ENCODE peak calls at places on chromosome 3, in six cellular contexts. One of them, this sample, is unnamed.

GRCh38 chr3:72973031-72973723 is 23.4 kb upstream of the PPP4R2 start:
- DNase-seq in endothelial cell of umbilical vein: peak; percentile 24
- DNase-seq in suprapubic skin: no peak
- DNase-seq in H1: no peak
- DNase-seq in HCT116: no peak
- DNase-seq in K562: no peak
- DNase-seq in this sample: no peak

GRCh38 chr3:11629716-11630115 is 14.0 kb downstream of the VGLL4 start:
- DNase-seq in endothelial cell of umbilical vein: no peak
- DNase-seq in suprapubic skin: no peak
- DNase-seq in H1: no peak
- DNase-seq in HCT116: no peak
- DNase-seq in K562: no peak
- DNase-seq in this sample: no peak

GRCh38 chr3:129656659-129657247 is 50.3 kb upstream of the PLXND1 start:
- DNase-seq in endothelial cell of umbilical vein: peak; percentile 48
- DNase-seq in suprapubic skin: no peak
- DNase-seq in H1: no peak
- DNase-seq in HCT116: peak; percentile 47
- DNase-seq in K562: no peak
- DNase-seq in this sample: no peak

GRCh38 chr3:82354181-82354696 is 592.8 kb upstream of the GBE1 start:
- DNase-seq in endothelial cell of umbilical vein: no peak
- DNase-seq in suprapubic skin: no peak
- DNase-seq in H1: no peak
- DNase-seq in HCT116: no peak
- DNase-seq in K562: no peak
- DNase-seq in this sample: no peak

GRCh38 chr3:42780892-42781700 is 8.0 kb upstream of the CCDC13 start:
- DNase-seq in endothelial cell of umbilical vein: peak; percentile 78
- DNase-seq in suprapubic skin: no peak
- DNase-seq in H1: no peak
- DNase-seq in HCT116: peak; percentile 54
- DNase-seq in K562: peak; percentile 78
- DNase-seq in this sample: peak; percentile 44

GRCh38 chr3:125194061-125194848 is 18.3 kb downstream of the SLC12A8 start:
- DNase-seq in endothelial cell of umbilical vein: no peak
- DNase-seq in suprapubic skin: no peak
- DNase-seq in H1: no peak
- DNase-seq in HCT116: no peak
- DNase-seq in K562: no peak
- DNase-seq in this sample: no peak

GRCh38 chr3:58192076-58192475 is 18.7 kb downstream of the DNASE1L3 start:
- DNase-seq in endothelial cell of umbilical vein: no peak
- DNase-seq in suprapubic skin: no peak
- DNase-seq in H1: no peak
- DNase-seq in HCT116: no peak
- DNase-seq in K562: no peak
- DNase-seq in this sample: no peak

GRCh38 chr3:27696906-27697305 is 25.2 kb downstream of the EOMES start:
- DNase-seq in endothelial cell of umbilical vein: peak; percentile 64
- DNase-seq in suprapubic skin: no peak
- DNase-seq in H1: no peak
- DNase-seq in HCT116: no peak
- DNase-seq in K562: no peak
- DNase-seq in this sample: no peak

GRCh38 chr3:149908558-149908957 is 62.1 kb downstream of the PFN2 start:
- DNase-seq in endothelial cell of umbilical vein: no peak
- DNase-seq in suprapubic skin: no peak
- DNase-seq in H1: no peak
- DNase-seq in HCT116: no peak
- DNase-seq in K562: no peak
- DNase-seq in this sample: no peak

GRCh38 chr3:13526626-13526949 is 22.3 kb upstream of the FBLN2 start:
- DNase-seq in endothelial cell of umbilical vein: no peak
- DNase-seq in suprapubic skin: no peak
- DNase-seq in H1: no peak
- DNase-seq in HCT116: no peak
- DNase-seq in K562: no peak
- DNase-seq in this sample: no peak

GRCh38 chr3:140955645-140956044 is 14.0 kb downstream of the SLC25A36 start:
- DNase-seq in endothelial cell of umbilical vein: no peak
- DNase-seq in suprapubic skin: no peak
- DNase-seq in H1: no peak
- DNase-seq in HCT116: no peak
- DNase-seq in K562: no peak
- DNase-seq in this sample: no peak

GRCh38 chr3:152276688-152277087 is 8.0 kb downstream of the MBNL1 start:
- DNase-seq in endothelial cell of umbilical vein: no peak
- DNase-seq in suprapubic skin: no peak
- DNase-seq in H1: no peak
- DNase-seq in HCT116: no peak
- DNase-seq in K562: no peak
- DNase-seq in this sample: no peak

GRCh38 chr3:110814170-110815007 is 257.2 kb upstream of the NECTIN3 start:
- DNase-seq in endothelial cell of umbilical vein: peak; percentile 36
- DNase-seq in suprapubic skin: no peak
- DNase-seq in H1: no peak
- DNase-seq in HCT116: peak; percentile 93
- DNase-seq in K562: no peak
- DNase-seq in this sample: no peak

GRCh38 chr3:158738653-158739052 is 6.4 kb upstream of the RARRES1 start:
- DNase-seq in endothelial cell of umbilical vein: no peak
- DNase-seq in suprapubic skin: no peak
- DNase-seq in H1: no peak
- DNase-seq in HCT116: no peak
- DNase-seq in K562: no peak
- DNase-seq in this sample: no peak

GRCh38 chr3:40723078-40723660 is 198.4 kb downstream of the ZNF621 start:
- DNase-seq in endothelial cell of umbilical vein: no peak
- DNase-seq in suprapubic skin: no peak
- DNase-seq in H1: no peak
- DNase-seq in HCT116: no peak
- DNase-seq in K562: no peak
- DNase-seq in this sample: no peak

DNA sequence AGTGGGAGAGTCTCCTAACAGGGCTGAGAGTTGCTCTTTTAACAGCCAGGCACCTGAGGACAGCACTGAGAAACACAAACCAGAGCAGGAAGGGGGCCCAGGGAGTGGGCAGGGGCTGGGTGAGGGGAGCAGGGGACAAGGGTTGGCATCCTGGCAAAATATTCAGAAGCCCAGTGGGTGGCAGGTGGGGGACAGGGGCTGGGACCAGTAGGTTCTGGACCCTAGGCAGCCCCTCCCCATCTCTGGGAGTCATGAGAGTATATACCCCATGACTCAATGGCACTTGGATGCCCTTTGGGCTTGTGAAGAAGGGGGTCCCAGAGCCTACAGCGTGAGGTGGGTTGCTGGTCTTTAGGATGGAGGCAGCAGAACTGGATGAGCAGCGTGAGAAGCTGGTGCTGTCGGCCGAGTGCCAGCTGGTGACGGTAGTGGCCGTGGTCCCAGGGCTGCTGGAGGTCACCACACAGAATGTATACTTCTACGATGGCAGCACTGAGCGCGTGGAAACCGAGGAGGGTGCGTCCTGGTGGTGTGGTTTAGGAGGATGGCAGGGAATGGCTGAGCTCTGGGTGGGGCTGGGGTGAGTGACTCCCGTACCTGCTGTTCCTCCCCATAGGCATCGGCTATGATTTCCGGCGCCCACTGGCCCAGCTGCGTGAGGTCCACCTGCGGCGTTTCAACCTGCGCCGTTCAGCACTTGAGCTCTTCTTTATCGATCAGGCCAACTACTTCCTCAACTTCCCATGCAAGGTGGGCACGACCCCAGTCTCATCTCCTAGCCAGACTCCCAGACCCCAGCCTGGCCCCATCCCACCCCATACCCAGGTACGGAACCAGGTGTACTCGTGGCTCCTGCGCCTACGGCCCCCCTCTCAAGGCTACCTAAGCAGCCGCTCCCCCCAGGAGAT is 24.2 kb downstream of the NBEAL2 start:
- DNase-seq in endothelial cell of umbilical vein: no peak
- DNase-seq in suprapubic skin: peak; percentile 59
- DNase-seq in H1: no peak
- DNase-seq in HCT116: no peak
- DNase-seq in K562: no peak
- DNase-seq in this sample: no peak
- TF ChIP-seq POLR2AphosphoS5 in endothelial cell of umbilical vein: no peak
- TF ChIP-seq POLR2AphosphoS5 in suprapubic skin: no peak
- TF ChIP-seq POLR2AphosphoS5 in H1: no peak
- TF ChIP-seq POLR2AphosphoS5 in HCT116: no peak
- TF ChIP-seq POLR2AphosphoS5 in K562: no peak
- TF ChIP-seq POLR2AphosphoS5 in this sample: no peak

GRCh38 chr3:30680789-30681188 is 74.4 kb downstream of the TGFBR2 start:
- DNase-seq in endothelial cell of umbilical vein: peak; percentile 59
- DNase-seq in suprapubic skin: no peak
- DNase-seq in H1: no peak
- DNase-seq in HCT116: no peak
- DNase-seq in K562: no peak
- DNase-seq in this sample: no peak

GRCh38 chr3:30676424-30677346 is 70.3 kb downstream of the TGFBR2 start:
- DNase-seq in endothelial cell of umbilical vein: no peak
- DNase-seq in suprapubic skin: no peak
- DNase-seq in H1: no peak
- DNase-seq in HCT116: no peak
- DNase-seq in K562: no peak
- DNase-seq in this sample: no peak

GRCh38 chr3:30677347-30677685 is 70.9 kb downstream of the TGFBR2 start:
- DNase-seq in endothelial cell of umbilical vein: no peak
- DNase-seq in suprapubic skin: no peak
- DNase-seq in H1: no peak
- DNase-seq in HCT116: no peak
- DNase-seq in K562: no peak
- DNase-seq in this sample: no peak

GRCh38 chr3:30681276-30682211 is 75.1 kb downstream of the TGFBR2 start:
- DNase-seq in endothelial cell of umbilical vein: peak; percentile 99
- DNase-seq in suprapubic skin: no peak
- DNase-seq in H1: no peak
- DNase-seq in HCT116: no peak
- DNase-seq in K562: no peak
- DNase-seq in this sample: no peak

GRCh38 chr3:30679045-30679444 is 72.6 kb downstream of the TGFBR2 start:
- DNase-seq in endothelial cell of umbilical vein: no peak
- DNase-seq in suprapubic skin: no peak
- DNase-seq in H1: no peak
- DNase-seq in HCT116: no peak
- DNase-seq in K562: no peak
- DNase-seq in this sample: no peak
- TF ChIP-seq POLR2AphosphoS5 in endothelial cell of umbilical vein: no peak
- TF ChIP-seq POLR2AphosphoS5 in suprapubic skin: no peak
- TF ChIP-seq POLR2AphosphoS5 in H1: no peak
- TF ChIP-seq POLR2AphosphoS5 in HCT116: no peak
- TF ChIP-seq POLR2AphosphoS5 in K562: no peak
- TF ChIP-seq POLR2AphosphoS5 in this sample: no peak

GRCh38 chr3:135440233-135440632 is 525.3 kb upstream of the PPP2R3A start:
- DNase-seq in endothelial cell of umbilical vein: no peak
- DNase-seq in suprapubic skin: no peak
- DNase-seq in H1: no peak
- DNase-seq in HCT116: no peak
- DNase-seq in K562: no peak
- DNase-seq in this sample: no peak
- TF ChIP-seq POLR2AphosphoS5 in endothelial cell of umbilical vein: no peak
- TF ChIP-seq POLR2AphosphoS5 in suprapubic skin: no peak
- TF ChIP-seq POLR2AphosphoS5 in H1: no peak
- TF ChIP-seq POLR2AphosphoS5 in HCT116: no peak
- TF ChIP-seq POLR2AphosphoS5 in K562: no peak
- TF ChIP-seq POLR2AphosphoS5 in this sample: no peak

GRCh38 chr3:16335772-16336621 is 71.0 kb downstream of the OXNAD1 start:
- DNase-seq in endothelial cell of umbilical vein: no peak
- DNase-seq in suprapubic skin: no peak
- DNase-seq in H1: no peak
- DNase-seq in HCT116: no peak
- DNase-seq in K562: no peak
- DNase-seq in this sample: no peak

GRCh38 chr3:16336876-16337275 is 71.9 kb downstream of the OXNAD1 start:
- DNase-seq in endothelial cell of umbilical vein: no peak
- DNase-seq in suprapubic skin: no peak
- DNase-seq in H1: no peak
- DNase-seq in HCT116: no peak
- DNase-seq in K562: no peak
- DNase-seq in this sample: no peak

GRCh38 chr3:16338124-16338523 is 73.1 kb downstream of the OXNAD1 start:
- DNase-seq in endothelial cell of umbilical vein: no peak
- DNase-seq in suprapubic skin: no peak
- DNase-seq in H1: no peak
- DNase-seq in HCT116: no peak
- DNase-seq in K562: no peak
- DNase-seq in this sample: no peak

GRCh38 chr3:16335364-16335763 is 70.4 kb downstream of the OXNAD1 start:
- DNase-seq in endothelial cell of umbilical vein: no peak
- DNase-seq in suprapubic skin: no peak
- DNase-seq in H1: no peak
- DNase-seq in HCT116: no peak
- DNase-seq in K562: no peak
- DNase-seq in this sample: no peak

GRCh38 chr3:16338999-16339398 is 74.0 kb downstream of the OXNAD1 start:
- DNase-seq in endothelial cell of umbilical vein: peak; percentile 31
- DNase-seq in suprapubic skin: no peak
- DNase-seq in H1: no peak
- DNase-seq in HCT116: no peak
- DNase-seq in K562: no peak
- DNase-seq in this sample: no peak
- TF ChIP-seq POLR2AphosphoS5 in endothelial cell of umbilical vein: no peak
- TF ChIP-seq POLR2AphosphoS5 in suprapubic skin: no peak
- TF ChIP-seq POLR2AphosphoS5 in H1: no peak
- TF ChIP-seq POLR2AphosphoS5 in HCT116: no peak
- TF ChIP-seq POLR2AphosphoS5 in K562: no peak
- TF ChIP-seq POLR2AphosphoS5 in this sample: no peak

This sample was measured in SK-N-MC.